ENCODE peak calls at places on chromosome 20, in ten cellular contexts. H is nephron progenitor cell; W is activated CD4-positive, alpha-beta T cell treated with anti-CD3 and anti-CD28 coated beads for 48 hours; M is stimulated activated CD4-positive, alpha-beta T cell treated with anti-CD3 and anti-CD28 coated beads, Interleukin-4, amount 100 ng/mL, for 24 hours; C is brain microvascular endothelial cell; X is stimulated activated naive CD8-positive, alpha-beta T cell treated with anti-CD3 and anti-CD28 coated beads, Interleukin-15, Interleukin-2, amounts not matched to agents 100 U/mL and 50 U/mL, for 24 hours; T is non-pigmented ciliary epithelial cell; O is activated CD8-positive, alpha-beta memory T cell treated with anti-CD3 and anti-CD28 coated beads for 4 hours; N is K562; S is LHCN-M2. R is an unnamed sample.

GRCh38 chr20:52859156-52859887 is 112.8 kb upstream of the TSHZ2 start:
- DNase-seq in O (no peak), S (peak), X (no peak), T (no peak), W (no peak), N (no peak), C (no peak), H (no peak), M (no peak), R (no peak)

GRCh38 chr20:48864738-48865318 is 37.0 kb upstream of the PREX1 start:
- DNase-seq in X (no peak), H (no peak), C (no peak), T (no peak), N (no peak), M (no peak), W (no peak), S (no peak), O (no peak), R (no peak)

GRCh38 chr20:20241966-20242365 is 125.9 kb upstream of the INSM1 start:
- DNase-seq in O (no peak), H (no peak), C (no peak), X (no peak), T (no peak), N (no peak), W (no peak), M (no peak), S (no peak), R (no peak)

GRCh38 chr20:13419445-13419844 is 198.4 kb downstream of the ISM1 start:
- DNase-seq in N (no peak), X (no peak), T (no peak), C (no peak), H (no peak), O (no peak), W (no peak), S (no peak), M (no peak), R (no peak)

GRCh38 chr20:44621325-44621724 is 30.2 kb downstream of the ADA start:
- DNase-seq in W (no peak), M (no peak), O (no peak), X (no peak), C (no peak), T (no peak), S (no peak), N (no peak), H (no peak), R (no peak)

GRCh38 chr20:9392892-9393857 is 121.2 kb upstream of the LAMP5 start:
- DNase-seq in T (no peak), C (peak), S (peak), M (no peak), O (no peak), W (peak), H (peak), N (peak), X (no peak), R (no peak)

GRCh38 chr20:21920231-21920630 is 214.8 kb downstream of the PAX1 start:
- DNase-seq in W (no peak), X (no peak), S (no peak), O (no peak), H (no peak), M (no peak), T (no peak), N (no peak), C (no peak), R (no peak)

GRCh38 chr20:48787861-48788375 is 39.9 kb downstream of the PREX1 start:
- DNase-seq in H (no peak), W (no peak), M (no peak), O (no peak), X (no peak), S (peak), C (peak), N (peak), T (peak), R (no peak)

GRCh38 chr20:2387180-2387577 is 6.5 kb downstream of the TGM6 start:
- DNase-seq in H (peak), M (peak), W (peak), C (peak), N (peak), S (peak), X (peak), O (no peak), T (no peak), R (no peak)

GRCh38 chr20:61575151-61575937 is 323.3 kb downstream of the CDH4 start:
- DNase-seq in O (no peak), C (no peak), H (no peak), T (no peak), X (no peak), N (no peak), W (no peak), M (no peak), S (no peak), R (no peak)

GRCh38 chr20:58212636-58213035 is 15.8 kb downstream of the ANKRD60 start:
- DNase-seq in S (no peak), T (no peak), O (no peak), W (no peak), H (no peak), C (no peak), M (no peak), X (no peak), N (no peak), R (no peak)

GRCh38 chr20:44008806-44009678 is 94.4 kb downstream of the TOX2 start:
- DNase-seq in O (no peak), H (no peak), X (no peak), C (no peak), W (no peak), M (no peak), S (no peak), N (no peak), T (no peak), R (no peak)

GRCh38 chr20:35171753-35172433 is at the start of gene PROCR:
- DNase-seq in C (peak), M (no peak), H (peak), W (peak), T (peak), N (peak), S (peak), X (peak), O (no peak), R (no peak)

GRCh38 chr20:50737352-50737751 is 6.0 kb downstream of the PARD6B start:
- DNase-seq in W (no peak), H (no peak), O (no peak), T (no peak), C (no peak), X (no peak), S (no peak), M (no peak), N (peak), R (no peak)

GRCh38 chr20:46894579-46894958 is at the start of gene EYA2:
- DNase-seq in N (no peak), O (no peak), S (no peak), T (no peak), X (no peak), W (no peak), C (no peak), H (peak), M (no peak), R (no peak)

GRCh38 chr20:1357921-1358671 is 29.2 kb upstream of the SDCBP2 start:
- DNase-seq in H (no peak), W (peak), S (peak), T (peak), X (peak), O (no peak), C (peak), N (no peak), M (peak), R (no peak)

GRCh38 chr20:63309261-63310071 is 16.5 kb downstream of the COL20A1 start:
- DNase-seq in O (no peak), C (no peak), M (peak), S (peak), X (peak), T (no peak), H (peak), N (peak), W (peak), R (no peak)

GRCh38 chr20:137668-138131 is 4.7 kb upstream of the DEFB126 start:
- DNase-seq in T (no peak), S (peak), C (no peak), X (peak), W (peak), H (no peak), O (no peak), M (no peak), N (peak), R (no peak)

GRCh38 chr20:23294166-23294565 is 56.4 kb upstream of the NXT1 start:
- DNase-seq in M (no peak), C (no peak), W (no peak), T (no peak), O (no peak), N (no peak), X (no peak), S (no peak), H (no peak), R (no peak)

GRCh38 chr20:49661560-49662329 is 51.9 kb downstream of the B4GALT5 start:
- DNase-seq in S (no peak), N (no peak), C (no peak), W (no peak), O (no peak), M (no peak), X (no peak), T (no peak), H (no peak), R (no peak)

GRCh38 chr20:60512436-60512835 is 554.2 kb downstream of the CDH26 start:
- DNase-seq in H (no peak), M (no peak), O (no peak), C (peak), N (no peak), X (no peak), W (no peak), T (peak), S (peak), R (peak)

GRCh38 chr20:24040896-24041459 is 52.4 kb upstream of the GGTLC1 start:
- DNase-seq in X (no peak), M (no peak), H (no peak), W (no peak), N (no peak), C (no peak), S (no peak), T (no peak), O (no peak), R (no peak)

GRCh38 chr20:35620818-35621559 is 5.4 kb downstream of the SPAG4 start:
- DNase-seq in X (no peak), M (no peak), W (no peak), H (no peak), S (no peak), N (no peak), T (no peak), O (no peak), C (no peak), R (no peak)

GRCh38 chr20:21981179-21981578 is 275.7 kb downstream of the PAX1 start:
- DNase-seq in O (no peak), W (no peak), C (peak), T (no peak), N (no peak), H (no peak), X (no peak), M (no peak), S (peak), R (no peak)

GRCh38 chr20:59460352-59460751 is 144.0 kb upstream of the PHACTR3 start:
- DNase-seq in M (no peak), X (no peak), S (no peak), W (no peak), O (no peak), H (no peak), C (no peak), T (no peak), N (no peak), R (no peak)

GRCh38 chr20:42604998-42605970 is 584.4 kb downstream of the PTPRT start:
- DNase-seq in O (no peak), C (no peak), W (no peak), M (no peak), S (no peak), N (no peak), H (no peak), T (no peak), X (no peak), R (no peak)

GRCh38 chr20:944774-945410 is 28.8 kb upstream of the ANGPT4 start:
- DNase-seq in W (no peak), C (no peak), X (no peak), S (no peak), T (no peak), H (no peak), O (no peak), M (no peak), N (no peak), R (no peak)

GRCh38 chr20:38286586-38287502 is 17.1 kb upstream of the BPI start:
- DNase-seq in M (no peak), X (no peak), S (peak), O (no peak), T (peak), N (no peak), W (no peak), H (no peak), C (peak), R (no peak)

R was measured in AG04449.